ENCODE peak calls at places on chromosome 16, in eight cellular contexts. N, S, R, E, B, P, C and T are unnamed samples.

GRCh38 chr16:50781043-50781442 is 39.2 kb downstream of the CYLD start:
- DNase-seq in C (no peak), N (no peak), S (no peak), P (no peak), E (no peak), B (no peak), R (no peak), T (no peak)

GRCh38 chr16:58329147-58329546 is 34.3 kb upstream of the PRSS54 start:
- DNase-seq in P (peak; percentile 47), B (no peak), S (no peak), N (peak; percentile 16), E (no peak), R (no peak), C (no peak), T (no peak)

GRCh38 chr16:74477226-74477625 is 55.9 kb upstream of the CLEC18B start:
- DNase-seq in S (no peak), R (no peak), B (no peak), C (no peak), P (no peak), E (no peak), N (no peak), T (no peak)

GRCh38 chr16:54347961-54348360 is 61.4 kb upstream of the IRX3 start:
- DNase-seq in N (no peak), E (no peak), P (no peak), C (no peak), R (no peak), S (no peak), B (no peak), T (no peak)

GRCh38 chr16:66620419-66620775 is 15.9 kb downstream of the CMTM3 start:
- DNase-seq in P (no peak), B (no peak), N (no peak), C (no peak), S (no peak), R (no peak), E (no peak), T (no peak)

GRCh38 chr16:50185005-50185505 is 31.9 kb downstream of the TENT4B start:
- DNase-seq in S (no peak), C (no peak), E (no peak), R (no peak), N (peak; percentile 48), B (no peak), P (peak; percentile 44), T (no peak)

GRCh38 chr16:35559911-35560636 is 2100.7 kb downstream of the TP53TG3F start:
- DNase-seq in E (no peak), C (no peak), P (no peak), B (no peak), R (no peak), N (no peak), S (no peak), T (no peak)

GRCh38 chr16:46929378-46930332 is 43.8 kb downstream of the DNAJA2 start:
- DNase-seq in P (peak; percentile 93), B (peak; percentile 61), N (peak; percentile 44), R (peak; percentile 71), E (peak; percentile 76), C (peak; percentile 81), S (peak; percentile 78), T (peak; percentile 73)

GRCh38 chr16:76932541-76933211 is 258.3 kb upstream of the MON1B start:
- DNase-seq in R (no peak), C (no peak), E (no peak), P (no peak), N (no peak), B (no peak), S (no peak), T (no peak)

GRCh38 chr16:52050418-52050817 is 496.5 kb downstream of the TOX3 start:
- DNase-seq in R (no peak), P (no peak), S (no peak), C (no peak), E (no peak), N (peak; percentile 90), B (no peak), T (no peak)